ENCODE peak calls at places on chromosomes 2 and 18, in six cellular contexts. I is fibroblast of villous mesenchyme, T is esophagus squamous epithelium, N is choroid plexus epithelial cell, L is cardiac fibroblast, H is fibroblast of mammary gland. C is an unnamed sample.

GRCh38 chr18:7369006-7369405 is 138.1 kb downstream of the LRRC30 start:
- DNase-seq in T (no peak), L (peak), N (no peak), H (no peak), I (no peak), C (no peak)

GRCh38 chr2:219446101-219446504 is 11.5 kb downstream of the SPEG start:
- DNase-seq in H (peak), T (no peak), I (peak), N (peak), L (peak), C (peak)

GRCh38 chr2:239222346-239223028 is 178.3 kb downstream of the HDAC4 start:
- DNase-seq in L (peak), I (peak), H (peak), N (peak), T (no peak), C (peak)

GRCh38 chr2:217332866-217333265 is 473.0 kb upstream of the TNP1 start:
- DNase-seq in L (no peak), N (no peak), H (no peak), I (no peak), T (no peak), C (no peak)

GRCh38 chr2:64063924-64064331 is 44.7 kb upstream of the VPS54 start:
- DNase-seq in L (peak), N (peak), T (no peak), I (peak), H (peak), C (peak)

GRCh38 chr18:35436076-35436649 is 59.0 kb upstream of the ZNF396 start:
- DNase-seq in T (no peak), L (peak), N (peak), I (no peak), H (no peak), C (no peak)

GRCh38 chr2:150610670-150611279 is 123.3 kb upstream of the RND3 start:
- DNase-seq in N (peak), T (no peak), H (peak), I (peak), L (peak), C (peak)

GRCh38 chr2:208142925-208143799 is 2.8 kb downstream of the CRYGB start:
- DNase-seq in N (no peak), T (no peak), I (no peak), L (no peak), H (no peak), C (no peak)

DNA sequence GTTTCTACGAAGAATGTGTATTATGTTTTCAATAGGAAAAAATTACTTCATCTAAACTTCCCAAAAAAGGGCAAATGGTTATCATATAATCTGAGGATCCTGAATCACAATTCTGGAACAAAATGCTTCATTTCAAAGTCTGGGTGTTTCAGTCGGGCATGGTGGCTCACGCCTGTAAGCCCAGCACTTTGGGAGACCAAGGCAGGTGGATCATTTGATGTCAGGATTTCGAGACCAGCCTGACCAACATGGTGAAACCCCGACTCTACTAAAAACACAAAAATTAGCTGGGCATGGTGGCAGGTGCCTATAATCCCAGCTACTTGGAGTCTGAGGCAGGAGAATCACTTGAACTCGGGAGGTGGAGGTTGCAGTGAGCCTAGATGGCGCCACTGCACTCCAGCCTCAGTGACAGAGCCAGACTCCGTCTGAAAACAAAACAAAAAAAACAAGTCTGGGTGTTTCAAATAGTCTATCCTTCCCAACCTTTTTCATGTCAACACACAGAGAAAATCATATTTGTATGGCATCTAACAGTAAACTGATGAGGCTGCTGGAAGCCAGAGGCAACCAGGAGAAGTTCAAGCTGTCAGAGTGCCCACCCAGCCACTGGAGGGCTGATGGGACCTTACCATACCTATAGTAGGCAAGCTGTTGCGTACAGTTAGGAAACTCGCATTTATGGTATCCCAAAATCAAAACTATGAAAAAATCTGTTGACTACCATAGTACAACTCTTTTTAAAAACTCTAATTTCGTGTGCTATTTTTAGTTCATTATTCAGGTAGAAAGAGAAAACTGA is 14.6 kb downstream of the NBAS start:
- DNase-seq in T (no peak), N (no peak), I (no peak), H (no peak), L (no peak), C (no peak)
- TF ChIP-seq CTCF in T (no peak), N (peak), I (peak), H (peak), L (no peak), C (no peak)

GRCh38 chr18:50195689-50196088 is 742 bp upstream of the MYO5B start:
- DNase-seq in H (no peak), I (no peak), L (no peak), T (no peak), N (no peak), C (no peak)
- H3K4me3 ChIP-seq in H (no peak), I (no peak), L (no peak), T (no peak), N (no peak), C (no peak)

DNA sequence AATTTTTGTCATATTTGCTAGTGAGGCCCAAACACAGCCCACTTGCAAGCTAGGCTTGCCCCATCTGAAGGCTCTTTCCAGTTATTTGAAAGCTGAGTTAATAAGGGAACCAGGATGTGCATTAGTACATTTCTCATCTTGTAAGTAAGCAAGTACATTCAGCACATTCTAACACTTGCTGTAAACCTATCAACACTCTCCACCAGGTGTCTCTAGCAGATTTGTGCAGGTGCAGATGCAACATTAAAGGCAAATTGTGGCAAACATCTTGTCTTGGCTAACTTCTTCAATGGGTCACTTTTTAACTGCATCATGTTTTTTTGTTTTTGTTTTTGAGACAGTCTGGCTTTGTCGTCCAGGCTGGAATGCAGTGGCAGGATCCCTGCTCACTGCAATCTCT is 25.3 kb upstream of the MFSD6 start:
- DNase-seq in N (peak), T (no peak), I (peak), H (peak), L (peak), C (peak)
- TF ChIP-seq CTCF in N (peak), T (peak), I (peak), H (peak), L (peak), C (peak)

DNA sequence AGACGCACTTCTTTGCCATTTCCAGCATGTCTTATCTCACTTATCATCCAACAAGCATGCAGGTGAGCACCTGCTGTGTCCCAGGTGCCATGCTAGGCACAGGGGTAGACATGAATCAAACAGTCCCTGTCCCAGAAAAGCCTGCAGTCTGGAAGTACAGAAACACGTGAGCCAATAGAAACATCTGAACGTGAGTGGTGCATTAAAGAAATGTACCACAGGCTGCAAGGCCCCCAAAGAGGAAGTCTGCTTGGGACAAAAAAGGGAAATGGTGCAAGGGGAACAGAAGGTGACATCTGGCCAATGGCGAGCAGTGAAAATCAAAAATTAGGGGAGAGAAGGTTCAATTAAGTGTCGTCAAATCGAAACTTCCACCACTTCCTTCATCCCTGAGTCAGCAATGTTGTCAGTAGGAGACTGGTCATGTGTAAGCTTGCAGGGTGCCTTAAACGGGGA is 17.6 kb upstream of the TMEM247 start:
- DNase-seq in T (no peak), L (no peak), N (no peak), I (no peak), H (no peak), C (no peak)
- H3K4me3 ChIP-seq in T (no peak), L (no peak), N (no peak), I (no peak), H (no peak), C (no peak)